ENCODE peak calls at places on chromosome 18, in nine cellular contexts. H, J, X, G, U, B, Z, E and W are unnamed samples.

GRCh38 chr18:33928226-33928625 is 296.5 kb downstream of the NOL4 start:
- DNase-seq in Z (no peak), X (no peak), H (no peak), E (no peak), G (no peak), J (no peak), B (peak), U (no peak), W (no peak)

GRCh38 chr18:48834421-48835011 is 116.2 kb downstream of the SMAD7 start:
- DNase-seq in X (peak), G (peak), B (peak), U (peak), J (peak), E (peak), Z (peak), H (peak), W (peak)

GRCh38 chr18:8976606-8977005 is 125.9 kb upstream of the NDUFV2 start:
- DNase-seq in J (no peak), G (no peak), Z (no peak), H (no peak), X (no peak), U (no peak), E (no peak), B (no peak), W (no peak)

GRCh38 chr18:80154293-80154692 is 45.2 kb downstream of the ADNP2 start:
- DNase-seq in H (no peak), Z (no peak), U (no peak), B (no peak), X (no peak), G (no peak), E (no peak), J (peak), W (no peak)

GRCh38 chr18:79856119-79857080 is 58.7 kb downstream of the KCNG2 start:
- DNase-seq in B (no peak), Z (no peak), U (no peak), G (no peak), X (peak), E (no peak), H (no peak), J (peak), W (no peak)

GRCh38 chr18:10286580-10287150 is 167.8 kb upstream of the APCDD1 start:
- DNase-seq in H (no peak), J (no peak), G (no peak), U (peak), B (no peak), X (no peak), Z (no peak), E (no peak), W (no peak)

GRCh38 chr18:9575558-9575957 is 38.8 kb downstream of the PPP4R1 start:
- DNase-seq in H (no peak), G (peak), J (peak), U (peak), B (peak), X (peak), E (no peak), Z (peak), W (no peak)

GRCh38 chr18:45895339-45895738 is 69.9 kb downstream of the SIGLEC15 start:
- DNase-seq in X (no peak), G (no peak), Z (no peak), J (no peak), B (no peak), U (no peak), E (no peak), H (no peak), W (no peak)

GRCh38 chr18:5294618-5295230 is 802 bp downstream of the ZBTB14 start:
- DNase-seq in G (peak), B (peak), E (peak), Z (peak), X (no peak), U (peak), H (peak), J (no peak), W (peak)

GRCh38 chr18:36595046-36595817 is 233.6 kb downstream of the TPGS2 start:
- DNase-seq in H (no peak), X (no peak), J (no peak), Z (no peak), B (no peak), U (no peak), E (no peak), G (no peak), W (peak)

GRCh38 chr18:4455113-4455811 is at the start of gene DLGAP1:
- DNase-seq in X (peak), G (peak), B (peak), J (no peak), H (peak), U (peak), E (no peak), Z (peak), W (no peak)

GRCh38 chr18:8752329-8752728 is 47.0 kb downstream of the MTCL1 start:
- DNase-seq in Z (no peak), B (no peak), G (no peak), X (no peak), E (no peak), J (no peak), U (no peak), H (no peak), W (no peak)

GRCh38 chr18:34595673-34596072 is 114.4 kb upstream of the DTNA start:
- DNase-seq in Z (no peak), J (no peak), G (no peak), U (peak), H (no peak), X (no peak), B (peak), E (no peak), W (no peak)

GRCh38 chr18:59864446-59864764 is 35.4 kb upstream of the PMAIP1 start:
- DNase-seq in E (no peak), G (no peak), U (peak), J (no peak), H (no peak), B (peak), Z (no peak), X (no peak), W (no peak)

GRCh38 chr18:4813708-4814107 is 358.6 kb upstream of the DLGAP1 start:
- DNase-seq in B (no peak), Z (no peak), J (no peak), H (no peak), E (no peak), X (no peak), G (no peak), U (no peak), W (no peak)

GRCh38 chr18:78950386-78950785 is 29.2 kb upstream of the SALL3 start:
- DNase-seq in B (no peak), J (no peak), G (no peak), Z (no peak), X (no peak), U (no peak), E (no peak), H (no peak), W (no peak)

GRCh38 chr18:657998-658946 is 819 bp downstream of the TYMS start:
- DNase-seq in U (peak), J (peak), H (peak), Z (peak), X (peak), E (peak), G (peak), B (peak), W (peak)

GRCh38 chr18:76913583-76913982 is 91.2 kb downstream of the ZNF236 start:
- DNase-seq in J (no peak), E (no peak), G (no peak), B (no peak), H (no peak), X (no peak), U (no peak), Z (no peak), W (no peak)

GRCh38 chr18:49678440-49678839 is 116.6 kb downstream of the LIPG start:
- DNase-seq in E (no peak), B (no peak), J (no peak), G (no peak), U (no peak), H (no peak), X (peak), Z (no peak), W (peak)

GRCh38 chr18:70181015-70181414 is 24.5 kb downstream of the RTTN start:
- DNase-seq in H (no peak), E (no peak), B (peak), Z (no peak), U (peak), G (no peak), X (no peak), J (no peak), W (no peak)

GRCh38 chr18:68234115-68234514 is 480.8 kb downstream of the TMX3 start:
- DNase-seq in X (no peak), J (no peak), B (no peak), G (no peak), Z (no peak), H (no peak), E (no peak), U (no peak), W (no peak)

GRCh38 chr18:54316071-54316820 is 41.4 kb downstream of the STARD6 start:
- DNase-seq in H (no peak), U (no peak), X (no peak), B (no peak), Z (no peak), G (no peak), E (no peak), J (no peak), W (no peak)

GRCh38 chr18:48859311-48860275 is 91.2 kb downstream of the SMAD7 start:
- DNase-seq in B (no peak), H (no peak), E (no peak), J (no peak), Z (peak), U (no peak), G (peak), X (no peak), W (no peak)

GRCh38 chr18:801137-801536 is 10.9 kb downstream of the YES1 start:
- DNase-seq in G (no peak), J (no peak), U (no peak), H (no peak), B (no peak), E (no peak), X (no peak), Z (no peak), W (no peak)

GRCh38 chr18:60100805-60101204 is 201.0 kb downstream of the PMAIP1 start:
- DNase-seq in B (no peak), H (no peak), E (no peak), G (no peak), J (no peak), Z (no peak), X (no peak), U (no peak), W (no peak)

GRCh38 chr18:3693385-3693784 is 243.4 kb downstream of the TGIF1 start:
- DNase-seq in G (no peak), B (no peak), H (no peak), U (no peak), X (no peak), Z (no peak), J (no peak), E (no peak), W (no peak)

GRCh38 chr18:48314694-48315093 is 94.5 kb downstream of the ZBTB7C start:
- DNase-seq in X (no peak), Z (no peak), J (no peak), E (no peak), U (no peak), H (no peak), G (no peak), B (no peak), W (no peak)

GRCh38 chr18:12247946-12248345 is 6.2 kb upstream of the CIDEA start:
- DNase-seq in U (no peak), J (no peak), B (no peak), E (no peak), Z (no peak), G (no peak), H (no peak), X (no peak), W (no peak)

GRCh38 chr18:3869848-3870247 is 419.9 kb downstream of the TGIF1 start:
- DNase-seq in E (no peak), B (peak), U (peak), G (no peak), X (no peak), J (no peak), Z (no peak), H (no peak), W (no peak)

GRCh38 chr18:79934311-79935097 is 16.9 kb downstream of the SLC66A2 start:
- DNase-seq in B (no peak), X (no peak), E (no peak), G (peak), J (no peak), U (no peak), Z (no peak), H (peak), W (peak)

GRCh38 chr18:2547477-2548087 is 23.7 kb downstream of the METTL4 start:
- DNase-seq in J (no peak), B (peak), X (no peak), U (peak), H (no peak), Z (no peak), E (no peak), G (no peak), W (no peak)

DNA sequence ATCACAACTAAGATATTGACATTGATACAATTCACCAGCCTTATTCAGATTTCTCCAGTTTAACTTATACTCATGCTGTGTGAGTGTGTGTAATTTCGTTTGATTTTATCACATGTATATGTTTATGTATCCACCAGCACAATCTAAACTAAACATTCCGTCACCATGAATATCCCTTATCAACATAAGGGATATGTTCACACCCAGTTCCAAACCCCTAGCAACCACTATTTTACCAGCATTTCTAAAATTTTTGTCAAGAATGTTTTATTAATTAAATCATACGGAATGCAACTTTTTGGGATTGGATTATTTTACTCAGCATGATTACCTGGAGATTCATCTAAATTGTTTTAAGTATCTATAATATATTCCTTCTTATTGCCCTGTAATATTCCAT is 450.2 kb downstream of the FBXO15 start:
- DNase-seq in U (no peak), Z (no peak), E (no peak), X (no peak), B (no peak), H (no peak), G (no peak), J (no peak), W (no peak)
- H3K27ac ChIP-seq in U (no peak), Z (no peak), E (no peak), X (no peak), B (no peak), H (no peak), G (no peak), J (no peak), W (no peak)

DNA sequence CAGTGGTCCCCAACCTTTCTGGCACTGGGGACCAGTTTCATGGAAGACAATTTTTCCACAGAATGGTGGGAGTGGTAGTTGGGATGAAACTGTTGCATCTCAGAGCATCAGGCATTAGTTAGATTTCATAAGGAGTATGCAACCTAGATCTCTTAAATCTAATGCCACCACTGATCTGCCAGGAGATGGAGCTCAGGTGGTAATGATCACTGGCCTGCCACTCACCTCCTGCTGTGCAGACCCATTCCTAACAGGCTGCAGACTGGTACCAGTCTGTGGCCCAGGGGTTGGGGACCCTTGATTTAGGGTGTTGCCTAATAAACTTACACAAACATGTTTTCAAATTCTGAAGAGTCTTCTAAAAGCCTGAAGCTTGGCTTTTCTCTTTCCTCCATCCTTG is 261.3 kb downstream of the CDH19 start:
- DNase-seq in E (no peak), Z (no peak), J (no peak), G (no peak), H (no peak), B (no peak), U (no peak), X (no peak), W (no peak)
- TF ChIP-seq CTCF in E (no peak), Z (no peak), J (no peak), G (no peak), H (no peak), B (no peak), U (no peak), X (no peak), W (no peak)

GRCh38 chr18:25233582-25234362 is 118.2 kb downstream of the ZNF521 start:
- DNase-seq in J (no peak), E (no peak), Z (no peak), G (no peak), B (no peak), U (no peak), H (no peak), X (no peak), W (no peak)
- H3K27ac ChIP-seq in J (no peak), E (no peak), Z (peak), G (peak), B (no peak), U (no peak), H (peak), X (peak), W (peak)

DNA sequence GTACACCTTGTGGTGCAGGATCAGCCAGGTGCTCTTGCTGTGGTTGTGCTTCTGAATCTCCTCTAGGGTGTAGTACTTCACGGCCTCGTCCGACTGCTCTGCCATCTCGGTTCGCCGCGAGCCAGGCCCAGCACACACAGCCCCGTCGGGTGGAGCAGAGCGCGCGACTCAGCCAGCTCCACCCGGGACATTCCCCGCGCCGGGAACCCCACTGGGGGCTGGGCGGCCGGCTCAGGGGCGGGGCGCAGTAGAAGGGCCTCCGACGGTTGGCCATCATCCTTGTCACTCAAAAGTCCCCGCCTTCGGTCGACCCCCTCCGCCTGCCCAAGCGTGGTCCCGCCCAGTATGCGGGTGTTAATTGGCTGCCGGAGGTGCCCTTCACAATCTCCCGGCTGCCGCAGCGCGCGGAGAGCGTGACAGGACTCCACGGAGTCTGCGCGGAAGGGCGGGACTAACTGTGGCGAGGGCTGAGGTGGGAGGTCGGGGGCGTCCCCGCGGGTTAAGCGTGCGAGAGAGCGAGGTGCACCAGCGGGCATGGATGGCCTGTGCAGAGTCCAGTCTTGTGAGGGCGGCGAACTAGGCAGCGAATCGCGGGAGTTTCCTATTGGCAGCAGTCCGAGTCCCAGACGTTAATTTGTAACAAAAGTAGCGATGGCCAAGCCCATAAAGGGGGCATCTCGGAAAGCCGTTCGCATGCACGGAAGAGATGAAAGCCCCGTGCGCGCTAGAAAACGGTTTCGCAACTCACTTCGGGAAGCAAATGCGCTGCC is at the start of gene CYB5A:
- DNase-seq in E (peak), G (peak), U (peak), J (peak), B (peak), Z (peak), H (peak), X (peak), W (peak)
- TF ChIP-seq CTCF in E (peak), G (no peak), U (peak), J (no peak), B (peak), Z (no peak), H (no peak), X (peak), W (no peak)

GRCh38 chr18:26717123-26717522 is 148.4 kb downstream of the AQP4 start:
- DNase-seq in H (no peak), B (no peak), E (no peak), Z (no peak), G (no peak), X (no peak), J (no peak), U (no peak), W (no peak)
- H3K27ac ChIP-seq in H (no peak), B (no peak), E (no peak), Z (no peak), G (no peak), X (no peak), J (no peak), U (no peak), W (no peak)

DNA sequence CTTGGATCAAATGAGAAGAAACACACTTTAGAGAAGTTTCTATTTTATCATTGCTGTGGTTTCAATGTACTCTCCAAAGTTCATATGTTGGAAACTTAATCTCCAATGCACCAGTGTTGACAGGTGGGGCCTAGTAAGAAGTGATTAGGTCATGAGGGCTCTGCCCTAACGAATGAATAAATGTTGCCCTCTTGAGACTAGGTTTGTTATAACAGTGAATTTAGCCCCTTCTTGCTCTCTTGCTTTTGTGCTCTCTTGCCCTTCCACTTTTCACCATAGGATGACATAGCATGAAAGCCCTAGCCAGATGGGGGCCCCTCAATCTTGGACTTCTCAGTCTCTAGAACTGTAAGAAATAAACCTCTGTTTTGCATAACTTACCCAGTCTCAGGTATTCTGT is 664.8 kb downstream of the DCC start:
- DNase-seq in E (no peak), Z (no peak), U (no peak), G (no peak), X (no peak), J (no peak), B (no peak), H (no peak), W (no peak)
- TF ChIP-seq CTCF in E (no peak), Z (no peak), U (no peak), G (no peak), X (no peak), J (no peak), B (no peak), H (no peak), W (no peak)

GRCh38 chr18:32308493-32309120 is 118.8 kb downstream of the MEP1B start:
- DNase-seq in U (peak), B (peak), Z (no peak), X (no peak), J (no peak), G (no peak), H (no peak), E (no peak), W (no peak)
- H3K27ac ChIP-seq in U (peak), B (peak), Z (no peak), X (peak), J (peak), G (no peak), H (peak), E (no peak), W (peak)